ENCODE peak calls at places on chromosomes 16 and 17, in four cellular contexts. C is pancreas, N is stomach, O is SJCRH30. Y is an unnamed sample.

GRCh38 chr17:12745481-12745880 is 43.8 kb upstream of the ARHGAP44 start:
- DNase-seq in C (no peak), N (no peak), O (no peak), Y (no peak)

GRCh38 chr16:25838724-25839186 is 147.0 kb downstream of the HS3ST4 start:
- DNase-seq in C (no peak), N (no peak), O (peak), Y (no peak)

GRCh38 chr16:72355561-72355960 is 183.6 kb upstream of the PMFBP1 start:
- DNase-seq in C (no peak), N (no peak), O (no peak), Y (no peak)

GRCh38 chr17:38702166-38702899 is 2.7 kb upstream of the MLLT6 start:
- DNase-seq in C (peak), N (peak), O (peak), Y (peak)

GRCh38 chr17:3966720-3967363 is 2.6 kb upstream of the ATP2A3 start:
- DNase-seq in C (peak), N (peak), O (no peak), Y (no peak)

GRCh38 chr16:85266857-85267256 is 154.6 kb upstream of the CIBAR2 start:
- DNase-seq in C (no peak), N (no peak), O (peak), Y (no peak)

GRCh38 chr17:1796800-1797199 is 32.9 kb downstream of the SMYD4 start:
- DNase-seq in C (no peak), N (no peak), O (no peak), Y (no peak)

GRCh38 chr17:19867094-19867653 is 562 bp downstream of the ULK2 start:
- DNase-seq in C (peak), N (peak), O (peak), Y (peak)

GRCh38 chr17:78144736-78145641 is 1.2 kb upstream of the C17orf99 start:
- DNase-seq in C (peak), N (peak), O (peak), Y (peak)

GRCh38 chr16:48206594-48207242 is 37.4 kb upstream of the LONP2 start:
- DNase-seq in C (no peak), N (no peak), O (no peak), Y (no peak)

GRCh38 chr16:76946879-76947278 is 244.1 kb upstream of the MON1B start:
- DNase-seq in C (no peak), N (no peak), O (peak), Y (no peak)

GRCh38 chr17:65896889-65897288 is 295.0 kb downstream of the CEP112 start:
- DNase-seq in C (no peak), N (no peak), O (no peak), Y (no peak)

GRCh38 chr16:73396556-73396955 is 348.6 kb upstream of the ZFHX3 start:
- DNase-seq in C (no peak), N (no peak), O (no peak), Y (no peak)

GRCh38 chr16:12255473-12255872 is 278.9 kb downstream of the SNX29 start:
- DNase-seq in C (no peak), N (no peak), O (peak), Y (no peak)

GRCh38 chr17:6098466-6099180 is 28.4 kb downstream of the WSCD1 start:
- DNase-seq in C (no peak), N (no peak), O (peak), Y (peak)

GRCh38 chr17:10730956-10731879 is 1.4 kb upstream of the TMEM220 start:
- DNase-seq in C (no peak), N (peak), O (no peak), Y (no peak)

GRCh38 chr17:28427372-28427771 is 21.4 kb upstream of the SLC46A1 start:
- DNase-seq in C (no peak), N (no peak), O (no peak), Y (no peak)

GRCh38 chr16:59604331-59604730 is 870.2 kb upstream of the GOT2 start:
- DNase-seq in C (no peak), N (no peak), O (no peak), Y (no peak)

GRCh38 chr17:35315283-35315682 is 58.1 kb downstream of the SLFN11 start:
- DNase-seq in C (no peak), N (no peak), O (peak), Y (no peak)

GRCh38 chr17:68599091-68599872 is 1.9 kb downstream of the FAM20A start:
- DNase-seq in C (no peak), N (no peak), O (no peak), Y (no peak)

GRCh38 chr17:44438634-44439033 is 49.2 kb upstream of the ITGA2B start:
- DNase-seq in C (no peak), N (peak), O (peak), Y (no peak)

GRCh38 chr16:10809706-10810105 is 8.9 kb downstream of the TVP23A start:
- DNase-seq in C (no peak), N (no peak), O (no peak), Y (no peak)

GRCh38 chr16:10806698-10807097 is 11.9 kb downstream of the TVP23A start:
- DNase-seq in C (no peak), N (no peak), O (no peak), Y (no peak)

GRCh38 chr16:10805362-10805761 is 13.2 kb downstream of the TVP23A start:
- DNase-seq in C (no peak), N (no peak), O (no peak), Y (no peak)

GRCh38 chr16:10808850-10809249 is 9.7 kb downstream of the TVP23A start:
- DNase-seq in C (no peak), N (no peak), O (no peak), Y (no peak)

GRCh38 chr16:10808218-10808617 is 10.4 kb downstream of the TVP23A start:
- DNase-seq in C (no peak), N (no peak), O (no peak), Y (no peak)
- H3K27ac ChIP-seq in C (no peak), N (no peak), O (no peak), Y (no peak)

GRCh38 chr16:88701541-88702363 is 4.5 kb downstream of the RNF166 start:
- DNase-seq in C (no peak), N (no peak), O (no peak), Y (no peak)
- H3K27ac ChIP-seq in C (peak), N (peak), O (no peak), Y (peak)

GRCh38 chr17:301681-302299 is 50.8 kb downstream of the RPH3AL start:
- DNase-seq in C (peak), N (no peak), O (peak), Y (peak)
- H3K27ac ChIP-seq in C (no peak), N (peak), O (no peak), Y (peak)

DNA sequence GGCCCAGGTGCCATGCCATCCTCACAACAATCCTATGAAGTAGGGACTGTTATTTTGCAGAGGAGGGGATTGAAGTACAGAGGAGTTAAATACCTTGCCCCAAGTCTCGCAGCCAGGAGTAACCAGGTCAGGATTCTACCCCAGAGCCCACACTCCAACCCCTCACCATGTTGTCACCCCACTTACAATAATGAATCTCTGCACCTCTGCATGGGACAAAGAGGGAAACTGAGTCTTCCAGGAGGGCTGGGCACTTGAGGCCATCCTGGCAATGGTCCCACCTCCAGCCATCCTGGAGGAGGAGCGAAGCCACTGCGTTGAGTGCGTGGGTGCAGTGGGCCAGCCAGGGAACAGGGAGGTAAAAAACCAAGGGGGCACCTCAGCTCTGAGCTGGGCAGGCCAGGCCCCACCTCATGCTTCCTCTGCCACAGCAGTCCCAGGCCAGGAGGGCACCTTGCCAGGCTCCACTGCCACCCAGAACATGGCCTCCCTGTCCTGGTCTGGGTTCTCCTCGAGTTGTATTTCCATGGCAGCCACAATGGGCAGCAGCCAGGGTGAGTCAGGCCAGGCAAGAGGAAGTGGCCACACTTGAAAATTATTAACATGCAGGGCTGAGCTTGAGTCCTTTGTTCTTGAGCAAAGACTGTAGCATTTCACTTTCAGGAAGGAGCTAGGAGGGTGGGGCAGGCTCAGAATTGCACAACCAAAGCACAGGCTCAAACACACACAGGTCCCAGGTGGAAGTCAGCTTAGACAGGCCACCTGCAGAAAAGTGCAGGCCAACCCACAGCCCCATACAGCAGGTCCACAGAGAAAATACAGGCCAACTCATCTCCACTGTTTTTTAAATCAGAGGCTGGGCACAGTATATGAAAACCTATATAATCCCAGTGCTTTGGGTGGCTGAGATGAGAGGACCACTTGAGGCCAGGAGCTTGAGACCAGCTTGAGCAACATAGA is 52.1 kb downstream of the CUEDC1 start:
- DNase-seq in C (peak), N (peak), O (peak), Y (peak)
- H3K27ac ChIP-seq in C (peak), N (peak), O (peak), Y (peak)

DNA sequence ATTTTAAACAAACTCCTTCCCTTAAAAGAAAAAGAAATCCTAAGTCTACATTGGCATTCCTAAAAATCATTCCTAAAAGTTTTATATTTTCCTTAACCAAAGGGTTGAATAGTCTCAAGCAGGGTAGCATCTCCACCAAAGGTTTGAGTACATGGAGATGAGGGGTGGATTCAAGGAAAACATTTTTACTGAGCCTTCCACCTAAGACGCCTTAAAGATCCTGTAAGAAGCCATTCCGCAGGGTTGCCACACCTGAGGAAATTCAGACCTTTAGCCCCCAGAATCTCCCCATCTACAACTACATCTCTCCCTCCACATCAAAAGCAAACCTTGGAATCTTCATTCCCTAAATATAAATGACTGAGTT is 7.7 kb upstream of the AKTIP start:
- DNase-seq in C (no peak), N (no peak), O (no peak), Y (no peak)
- H3K27ac ChIP-seq in C (peak), N (peak), O (no peak), Y (peak)

GRCh38 chr17:51351090-51351489 is 90.7 kb downstream of the UTP18 start:
- DNase-seq in C (no peak), N (no peak), O (no peak), Y (no peak)
- H3K27ac ChIP-seq in C (no peak), N (no peak), O (no peak), Y (no peak)

GRCh38 chr16:50310308-50311133 is 44.2 kb downstream of the ADCY7 start:
- DNase-seq in C (no peak), N (peak), O (no peak), Y (no peak)
- H3K27ac ChIP-seq in C (no peak), N (no peak), O (no peak), Y (no peak)

GRCh38 chr16:58128181-58128631 is 975 bp downstream of the CFAP20 start:
- DNase-seq in C (no peak), N (no peak), O (peak), Y (no peak)
- H3K27ac ChIP-seq in C (peak), N (peak), O (no peak), Y (peak)